ENCODE peak calls at places on chromosomes 7 and 10, in seven cellular contexts. Y is amniotic stem cell; W is stimulated activated naive CD4-positive, alpha-beta T cell; A is occipital lobe; H is heart left ventricle; G is posterior vena cava; I is CD8-positive, alpha-beta memory T cell. B is an unnamed sample.

GRCh38 chr10:11795101-11795920 is 27.8 kb upstream of the PROSER2 start:
- DNase-seq in A (no peak), H (no peak), G (no peak), W (no peak), I (no peak), Y (no peak), B (no peak)

GRCh38 chr10:78972160-78972946 is 96.4 kb upstream of the ZMIZ1 start:
- DNase-seq in I (no peak), H (peak; percentile 71), W (no peak), A (peak; percentile 84), G (peak; percentile 96), Y (no peak), B (no peak)

GRCh38 chr10:29908977-29909376 is 150.4 kb downstream of the JCAD start:
- DNase-seq in I (no peak), A (no peak), W (no peak), Y (no peak), H (no peak), G (no peak), B (peak; percentile 20)

GRCh38 chr7:156378806-156379205 is 261.8 kb upstream of the RNF32 start:
- DNase-seq in A (no peak), H (no peak), I (no peak), Y (no peak), W (no peak), G (no peak), B (no peak)

GRCh38 chr10:110686941-110687340 is 42.8 kb downstream of the RBM20 start:
- DNase-seq in G (no peak), Y (no peak), I (no peak), H (no peak), A (no peak), W (no peak), B (no peak)

GRCh38 chr10:132482090-132482489 is 55.5 kb upstream of the INPP5A start:
- DNase-seq in W (no peak), I (no peak), Y (peak; percentile 35), G (no peak), H (no peak), A (no peak), B (no peak)

GRCh38 chr7:89312561-89312960 is 517.0 kb upstream of the TEX47 start:
- DNase-seq in W (no peak), I (no peak), G (no peak), A (no peak), H (no peak), Y (no peak), B (no peak)

GRCh38 chr7:3695602-3696001 is 394.6 kb downstream of the SDK1 start:
- DNase-seq in A (no peak), G (no peak), H (no peak), W (no peak), Y (no peak), I (no peak), B (no peak)

GRCh38 chr7:46679671-46680070 is 758.6 kb upstream of the IGFBP3 start:
- DNase-seq in H (no peak), W (no peak), G (no peak), A (no peak), Y (no peak), I (no peak), B (no peak)

GRCh38 chr10:35355971-35356724 is 19.8 kb downstream of the CCNY start:
- DNase-seq in Y (no peak), I (no peak), H (no peak), G (no peak), W (no peak), A (no peak), B (no peak)

GRCh38 chr10:3858051-3858845 is 73.2 kb upstream of the KLF6 start:
- DNase-seq in H (no peak), G (no peak), W (no peak), Y (no peak), A (no peak), I (no peak), B (no peak)

GRCh38 chr10:63268139-63268797 is 135.1 kb downstream of the NRBF2 start:
- DNase-seq in G (no peak), I (no peak), Y (no peak), H (no peak), A (no peak), W (no peak), B (no peak)

GRCh38 chr7:44212018-44212417 is 11.2 kb downstream of the YKT6 start:
- DNase-seq in H (no peak), W (no peak), Y (no peak), A (peak; percentile 50), I (no peak), G (peak; percentile 25), B (no peak)

GRCh38 chr7:98133621-98134266 is 27.1 kb downstream of the LMTK2 start:
- DNase-seq in W (no peak), I (no peak), Y (no peak), H (no peak), G (no peak), A (no peak), B (no peak)

GRCh38 chr7:143882020-143882610 is 19.9 kb downstream of the TCAF1 start:
- DNase-seq in A (peak; percentile 74), Y (no peak), I (no peak), G (peak; percentile 82), W (no peak), H (peak; percentile 86), B (no peak)

B was measured in naive thymus-derived CD4-positive, alpha-beta T cell.